ENCODE peak calls at places on chromosomes 11 and 22, in nine cellular contexts. A, W, U, E, V, S, F, C and T are unnamed samples.

GRCh38 chr22:38761202-38762162 is 5.7 kb upstream of the SUN2 start:
- DNase-seq in A (no peak), W (peak), U (no peak), E (no peak), V (no peak), S (no peak), F (no peak), C (no peak), T (peak)

GRCh38 chr22:23840026-23840425 is 1.2 kb upstream of the DERL3 start:
- DNase-seq in A (no peak), W (no peak), U (no peak), E (no peak), V (no peak), S (no peak), F (no peak), C (no peak), T (no peak)

GRCh38 chr11:7524831-7525230 is 11.0 kb downstream of the PPFIBP2 start:
- DNase-seq in A (peak), W (no peak), U (no peak), E (no peak), V (no peak), S (no peak), F (no peak), C (no peak), T (peak)

GRCh38 chr11:975824-976223 is 50.2 kb downstream of the AP2A2 start:
- DNase-seq in A (no peak), W (no peak), U (no peak), E (no peak), V (peak), S (no peak), F (peak), C (no peak), T (peak)

GRCh38 chr11:20355221-20356219 is 8.0 kb upstream of the HTATIP2 start:
- DNase-seq in A (peak), W (peak), U (peak), E (no peak), V (peak), S (no peak), F (peak), C (peak), T (peak)

GRCh38 chr11:66632952-66633351 is 5.6 kb upstream of the RBM4 start:
- DNase-seq in A (no peak), W (no peak), U (no peak), E (no peak), V (no peak), S (no peak), F (no peak), C (no peak), T (no peak)

GRCh38 chr11:117842131-117842941 is 17.8 kb upstream of the FXYD2 start:
- DNase-seq in A (no peak), W (peak), U (no peak), E (no peak), V (no peak), S (peak), F (no peak), C (no peak), T (peak)

GRCh38 chr11:87437844-87438223 is 400.1 kb downstream of the TMEM135 start:
- DNase-seq in A (peak), W (no peak), U (no peak), E (no peak), V (no peak), S (no peak), F (peak), C (peak), T (peak)

GRCh38 chr11:58628446-58628845 is 6.0 kb downstream of the CNTF start:
- DNase-seq in A (peak), W (no peak), U (no peak), E (no peak), V (no peak), S (no peak), F (peak), C (no peak), T (peak)

GRCh38 chr22:16806401-16806800 is 18.8 kb downstream of the XKR3 start:
- DNase-seq in A (no peak), W (no peak), U (no peak), E (no peak), V (no peak), S (no peak), F (no peak), C (no peak), T (no peak)

GRCh38 chr22:39725351-39726035 is 154.9 kb downstream of the CACNA1I start:
- DNase-seq in A (no peak), W (no peak), U (no peak), E (no peak), V (no peak), S (no peak), F (no peak), C (no peak), T (no peak)

GRCh38 chr22:42797021-42797420 is 60.1 kb downstream of the ARFGAP3 start:
- DNase-seq in A (no peak), W (no peak), U (no peak), E (no peak), V (no peak), S (peak), F (no peak), C (no peak), T (no peak)

GRCh38 chr11:85685820-85686459 is at the start of gene CCDC89:
- DNase-seq in A (peak), W (peak), U (no peak), E (peak), V (no peak), S (peak), F (peak), C (peak), T (peak)

GRCh38 chr11:75167617-75168016 is 16.7 kb downstream of the SLCO2B1 start:
- DNase-seq in A (no peak), W (no peak), U (no peak), E (no peak), V (no peak), S (no peak), F (no peak), C (no peak), T (no peak)

GRCh38 chr11:65856689-65857499 is 1.1 kb downstream of the CFL1 start:
- DNase-seq in A (peak), W (peak), U (peak), E (peak), V (no peak), S (peak), F (peak), C (peak), T (peak)

GRCh38 chr22:42343551-42344081 is 73.2 kb upstream of the TCF20 start:
- DNase-seq in A (no peak), W (no peak), U (no peak), E (no peak), V (no peak), S (no peak), F (no peak), C (no peak), T (no peak)

GRCh38 chr22:44972363-44973083 is 37.3 kb downstream of the PHF21B start:
- DNase-seq in A (no peak), W (peak), U (no peak), E (no peak), V (no peak), S (no peak), F (no peak), C (no peak), T (no peak)

GRCh38 chr11:37988031-37988430 is 1390.0 kb upstream of the RAG2 start:
- DNase-seq in A (no peak), W (no peak), U (no peak), E (no peak), V (no peak), S (no peak), F (peak), C (peak), T (peak)

GRCh38 chr22:23874871-23875270 is 17.2 kb downstream of the SLC2A11 start:
- DNase-seq in A (no peak), W (no peak), U (no peak), E (no peak), V (no peak), S (no peak), F (no peak), C (no peak), T (no peak)

GRCh38 chr22:48751539-48752437 is 1075.9 kb downstream of the BRD1 start:
- DNase-seq in A (no peak), W (no peak), U (no peak), E (no peak), V (no peak), S (peak), F (no peak), C (no peak), T (no peak)

GRCh38 chr11:65491614-65492386 is 7.0 kb upstream of the MALAT1 start:
- DNase-seq in A (no peak), W (peak), U (no peak), E (peak), V (peak), S (peak), F (peak), C (peak), T (peak)

GRCh38 chr22:38295339-38295738 is 21.9 kb downstream of the CSNK1E start:
- DNase-seq in A (no peak), W (no peak), U (no peak), E (no peak), V (no peak), S (no peak), F (no peak), C (no peak), T (no peak)

GRCh38 chr22:38489142-38489541 is 17.0 kb downstream of the DDX17 start:
- DNase-seq in A (no peak), W (no peak), U (no peak), E (no peak), V (no peak), S (no peak), F (no peak), C (no peak), T (no peak)

GRCh38 chr11:92340839-92341238 is 116.2 kb downstream of the FAT3 start:
- DNase-seq in A (no peak), W (peak), U (no peak), E (no peak), V (no peak), S (no peak), F (peak), C (peak), T (no peak)

GRCh38 chr11:40302669-40303068 is 1156.8 kb downstream of the LRRC4C start:
- DNase-seq in A (no peak), W (no peak), U (no peak), E (no peak), V (no peak), S (no peak), F (peak), C (no peak), T (peak)

GRCh38 chr11:32172771-32173170 is 81.9 kb downstream of the RCN1 start:
- DNase-seq in A (no peak), W (no peak), U (no peak), E (no peak), V (no peak), S (no peak), F (peak), C (no peak), T (peak)